ENCODE peak calls at places on chromosomes 13 and 19, in five cellular contexts. M, G, J, A and V are unnamed samples.

GRCh38 chr19:3950871-3951861 is 18.3 kb downstream of the NMRK2 start:
- DNase-seq in M (peak; percentile 78), G (no peak), J (no peak), A (no peak), V (no peak)

GRCh38 chr19:31342926-31343325 is 6.3 kb downstream of the TSHZ3 start:
- DNase-seq in A (no peak), G (no peak), M (no peak), J (no peak), V (no peak)

GRCh38 chr19:10643166-10643967 is 10.8 kb upstream of the ILF3 start:
- DNase-seq in A (no peak), J (no peak), G (no peak), M (no peak), V (no peak)

GRCh38 chr13:29480893-29481525 is 114.5 kb downstream of the SLC7A1 start:
- DNase-seq in A (no peak), M (no peak), G (no peak), J (no peak), V (no peak)

GRCh38 chr13:108036411-108036810 is 178.9 kb downstream of the LIG4 start:
- DNase-seq in J (no peak), M (no peak), G (no peak), A (no peak), V (no peak)

GRCh38 chr19:2014731-2015610 is 543 bp downstream of the BTBD2 start:
- DNase-seq in J (no peak), A (peak; percentile 58), G (no peak), M (no peak), V (no peak)

GRCh38 chr19:13091400-13092161 is 11.1 kb downstream of the LYL1 start:
- DNase-seq in A (no peak), G (peak; percentile 96), J (no peak), M (peak; percentile 74), V (peak; percentile 65)

GRCh38 chr13:46386996-46387851 is at the start of gene RUBCNL:
- DNase-seq in A (peak; percentile 85), J (no peak), M (peak; percentile 39), G (no peak), V (no peak)

GRCh38 chr13:80166352-80166751 is 174.6 kb downstream of the SPRY2 start:
- DNase-seq in A (no peak), M (no peak), G (peak; percentile 11), J (no peak), V (no peak)

GRCh38 chr19:39032164-39032918 is at the start of gene FBXO27:
- DNase-seq in A (peak; percentile 26), G (no peak), J (no peak), M (peak; percentile 28), V (no peak)

GRCh38 chr13:91406619-91407018 is 8.2 kb downstream of the GPC5 start:
- DNase-seq in M (no peak), A (no peak), J (peak; percentile 9), G (peak; percentile 57), V (no peak)

GRCh38 chr19:38526430-38526829 is 91.3 kb downstream of the MAP4K1 start:
- DNase-seq in G (no peak), M (no peak), J (no peak), A (no peak), V (no peak)

GRCh38 chr19:9878511-9879196 is 43.5 kb downstream of the PIN1 start:
- DNase-seq in A (no peak), M (no peak), J (no peak), G (peak; percentile 61), V (no peak)

GRCh38 chr19:35211545-35212230 is 16.9 kb downstream of the FAM187B start:
- DNase-seq in M (peak; percentile 51), G (no peak), J (no peak), A (peak; percentile 61), V (no peak)

GRCh38 chr19:29014857-29015436 is 198.0 kb downstream of the UQCRFS1 start:
- DNase-seq in G (no peak), M (no peak), J (peak; percentile 2), A (no peak), V (no peak)

GRCh38 chr13:49954674-49955455 is 18.7 kb upstream of the SPRYD7 start:
- DNase-seq in A (peak; percentile 43), M (no peak), J (peak; percentile 2), G (no peak), V (no peak)

GRCh38 chr13:109272595-109273325 is 513.6 kb downstream of the IRS2 start:
- DNase-seq in G (no peak), A (no peak), M (no peak), J (no peak), V (no peak)

GRCh38 chr19:45615795-45616708 is 14.0 kb upstream of the GPR4 start:
- DNase-seq in M (peak; percentile 83), G (peak; percentile 93), J (peak; percentile 76), A (peak; percentile 94), V (no peak)

GRCh38 chr13:81017525-81018152 is 676.7 kb upstream of the SPRY2 start:
- DNase-seq in A (no peak), M (no peak), G (peak; percentile 75), J (peak; percentile 30), V (no peak)

GRCh38 chr19:43584484-43584883 is 8.9 kb downstream of the PINLYP start:
- DNase-seq in A (no peak), G (no peak), M (no peak), J (no peak), V (no peak)

GRCh38 chr13:38803566-38803965 is 116.7 kb downstream of the FREM2 start:
- DNase-seq in M (no peak), A (no peak), J (no peak), G (no peak), V (no peak)

DNA sequence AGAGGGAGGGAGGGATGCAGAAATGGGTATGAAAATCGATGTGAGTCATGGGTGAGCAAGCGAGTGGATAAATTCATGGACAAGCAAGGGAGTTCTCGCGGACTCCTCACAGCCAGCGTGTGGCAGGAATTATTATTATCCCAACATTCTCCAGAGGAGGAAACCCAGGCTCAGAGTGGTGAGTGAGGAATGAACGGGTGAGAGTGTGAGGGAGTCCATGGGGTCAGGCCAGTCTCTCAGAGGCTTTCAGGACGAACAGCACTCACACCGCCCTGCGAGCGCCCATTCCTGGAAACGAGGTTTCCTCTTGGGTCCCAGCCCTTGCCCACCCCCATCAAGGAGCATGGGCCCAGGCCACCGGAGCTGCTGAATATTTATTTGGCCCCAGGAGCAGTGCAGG is 6.3 kb upstream of the DNAAF3 start:
- DNase-seq in J (peak; percentile 86), G (peak; percentile 38), M (no peak), A (no peak), V (no peak)
- TF ChIP-seq CTCF in J (peak; percentile 64), G (no peak), M (no peak), A (no peak), V (no peak)

DNA sequence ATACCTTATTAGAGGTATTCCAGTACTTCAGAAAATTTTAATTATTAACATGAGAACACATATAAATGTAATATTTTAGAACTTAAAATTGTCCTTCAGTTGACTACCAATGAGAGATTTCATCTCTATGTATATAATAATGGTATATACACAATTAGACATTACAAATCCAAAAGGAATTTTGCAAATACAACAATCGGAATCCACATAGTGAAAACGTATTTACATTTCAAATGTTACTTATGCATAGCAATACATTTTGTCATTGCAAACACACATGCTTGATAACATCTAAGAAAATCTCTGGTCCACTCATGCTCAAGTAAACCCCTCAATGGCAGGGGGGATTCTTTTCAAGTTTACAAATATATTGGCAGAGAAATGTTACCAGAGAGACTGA is 2345.2 kb downstream of the PCDH9 start:
- DNase-seq in M (no peak), A (no peak), G (no peak), J (peak; percentile 7), V (no peak)
- TF ChIP-seq CTCF in M (no peak), A (no peak), G (no peak), J (no peak), V (no peak)

GRCh38 chr19:48561412-48561811 is 9.4 kb downstream of the SULT2B1 start:
- DNase-seq in M (no peak), G (no peak), J (no peak), A (no peak), V (no peak)

GRCh38 chr19:48556163-48556562 is 4.2 kb downstream of the SULT2B1 start:
- DNase-seq in G (peak; percentile 62), M (no peak), J (peak; percentile 57), A (no peak), V (no peak)

GRCh38 chr19:48558018-48558684 is 6.2 kb downstream of the SULT2B1 start:
- DNase-seq in J (peak; percentile 68), G (peak; percentile 45), M (no peak), A (peak; percentile 94), V (no peak)

GRCh38 chr19:48556825-48557224 is 4.9 kb downstream of the SULT2B1 start:
- DNase-seq in A (no peak), M (no peak), J (no peak), G (no peak), V (no peak)

GRCh38 chr19:48560095-48560530 is 8.1 kb downstream of the SULT2B1 start:
- DNase-seq in G (no peak), M (no peak), A (no peak), J (no peak), V (no peak)
- TF ChIP-seq CTCF in G (no peak), M (no peak), A (no peak), J (no peak), V (no peak)

DNA sequence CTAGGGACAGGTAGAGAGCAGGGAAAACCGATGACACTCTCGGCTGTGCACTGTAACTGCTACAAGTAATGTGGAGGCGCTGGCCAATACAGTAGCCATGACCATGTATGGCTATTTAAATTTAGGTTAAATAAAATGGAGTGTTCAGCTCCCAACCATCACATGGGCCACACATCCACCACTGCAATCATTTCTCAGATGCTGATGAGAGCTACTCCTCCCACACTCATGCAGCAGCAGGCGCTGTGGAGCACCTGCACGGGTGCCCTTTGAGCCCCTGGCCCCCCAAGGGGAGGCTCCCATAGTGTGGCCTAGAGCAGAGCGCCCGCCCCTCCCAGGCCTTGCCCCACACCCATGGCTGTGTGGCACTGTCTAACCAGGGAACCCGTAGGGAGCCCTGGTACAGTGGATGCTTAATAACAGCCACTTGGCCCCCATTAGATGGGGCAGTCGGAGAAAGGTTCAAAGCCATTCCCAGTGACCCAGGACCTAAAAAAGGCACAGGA is 6.0 kb downstream of the ACP4 start:
- DNase-seq in A (no peak), G (no peak), J (no peak), M (no peak), V (no peak)
- TF ChIP-seq CTCF in A (no peak), G (no peak), J (peak; percentile 23), M (no peak), V (no peak)

GRCh38 chr13:68895696-68896095 is 1211.9 kb upstream of the ATXN8OS start:
- DNase-seq in M (no peak), A (no peak), G (no peak), J (no peak), V (no peak)

DNA sequence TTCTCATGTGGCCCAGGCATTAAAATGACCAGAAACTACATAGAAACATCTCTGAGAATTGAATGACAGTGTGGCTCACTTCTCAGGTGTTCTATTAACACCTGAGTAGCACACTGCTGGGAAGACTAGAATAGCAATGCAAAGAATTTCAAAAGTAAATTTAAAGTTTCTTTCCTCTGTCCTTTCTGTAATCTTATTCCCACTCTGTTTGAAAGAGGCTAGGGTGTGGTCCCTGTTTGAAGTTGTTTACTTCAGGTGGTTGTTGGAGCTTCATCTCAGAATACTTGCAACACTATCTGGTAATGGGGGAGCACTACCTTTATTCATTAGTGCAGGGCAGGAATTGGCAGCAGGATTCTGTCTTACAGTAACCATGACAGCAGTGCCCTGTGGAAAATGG is 1210.3 kb upstream of the ATXN8OS start:
- DNase-seq in G (no peak), A (no peak), M (no peak), J (no peak), V (no peak)
- TF ChIP-seq CTCF in G (no peak), A (no peak), M (no peak), J (no peak), V (no peak)